ENCODE peak calls at places on chromosomes 16 and 17, in nine cellular contexts. F, D, I, K, U, H, A, Z and O are unnamed samples.

GRCh38 chr17:65155622-65156021 is 18.5 kb downstream of the RGS9 start:
- DNase-seq in F (peak), D (no peak), I (no peak), K (no peak), U (no peak), H (no peak), A (no peak), Z (no peak), O (no peak)

GRCh38 chr17:76700627-76701470 is 9.9 kb downstream of the MXRA7 start:
- DNase-seq in F (no peak), D (peak), I (no peak), K (no peak), U (peak), H (peak), A (no peak), Z (peak), O (no peak)

GRCh38 chr17:77285594-77286390 is 145.0 kb downstream of the SEC14L1 start:
- DNase-seq in F (no peak), D (peak), I (peak), K (peak), U (peak), H (peak), A (no peak), Z (peak), O (peak)

GRCh38 chr17:76542566-76542971 is 2.7 kb downstream of the PRCD start:
- DNase-seq in F (no peak), D (no peak), I (no peak), K (peak), U (no peak), H (no peak), A (no peak), Z (no peak), O (peak)

GRCh38 chr17:53168413-53168812 is 654.3 kb upstream of the KIF2B start:
- DNase-seq in F (no peak), D (no peak), I (no peak), K (no peak), U (no peak), H (no peak), A (no peak), Z (no peak), O (no peak)

GRCh38 chr17:12386240-12386639 is 279.4 kb upstream of the MYOCD start:
- DNase-seq in F (no peak), D (no peak), I (no peak), K (no peak), U (no peak), H (no peak), A (peak), Z (no peak), O (no peak)

GRCh38 chr16:83227336-83227735 is 580.4 kb upstream of the HSBP1 start:
- DNase-seq in F (no peak), D (no peak), I (no peak), K (no peak), U (no peak), H (no peak), A (peak), Z (no peak), O (no peak)

GRCh38 chr17:81387235-81388060 is 7.8 kb upstream of the BAHCC1 start:
- DNase-seq in F (no peak), D (peak), I (no peak), K (no peak), U (peak), H (no peak), A (peak), Z (peak), O (peak)

GRCh38 chr17:13140750-13141149 is 122.9 kb upstream of the ELAC2 start:
- DNase-seq in F (no peak), D (no peak), I (no peak), K (no peak), U (no peak), H (no peak), A (no peak), Z (peak), O (no peak)

GRCh38 chr17:58960068-58960467 is 146.6 kb downstream of the TRIM37 start:
- DNase-seq in F (peak), D (no peak), I (no peak), K (no peak), U (no peak), H (peak), A (peak), Z (peak), O (no peak)

GRCh38 chr16:1906052-1906845 is 12.0 kb downstream of the HS3ST6 start:
- DNase-seq in F (no peak), D (no peak), I (no peak), K (no peak), U (no peak), H (no peak), A (no peak), Z (no peak), O (no peak)

GRCh38 chr17:59451706-59452105 is 113.7 kb upstream of the DHX40 start:
- DNase-seq in F (no peak), D (no peak), I (no peak), K (no peak), U (no peak), H (no peak), A (no peak), Z (peak), O (no peak)

GRCh38 chr17:49360796-49361128 is 1.3 kb downstream of the ZNF652 start:
- DNase-seq in F (no peak), D (no peak), I (peak), K (peak), U (no peak), H (no peak), A (no peak), Z (peak), O (no peak)

GRCh38 chr17:77723909-77724875 is 234.3 kb upstream of the TNRC6C start:
- DNase-seq in F (no peak), D (no peak), I (no peak), K (no peak), U (no peak), H (no peak), A (no peak), Z (no peak), O (no peak)

GRCh38 chr17:38712593-38712992 is 7.5 kb downstream of the MLLT6 start:
- DNase-seq in F (no peak), D (no peak), I (no peak), K (no peak), U (no peak), H (no peak), A (no peak), Z (no peak), O (no peak)

GRCh38 chr17:31008374-31009035 is 37.7 kb downstream of the RNF135 start:
- DNase-seq in F (peak), D (peak), I (peak), K (peak), U (peak), H (no peak), A (peak), Z (peak), O (peak)

GRCh38 chr17:57481901-57482300 is 225.6 kb downstream of the MSI2 start:
- DNase-seq in F (no peak), D (no peak), I (no peak), K (no peak), U (no peak), H (peak), A (peak), Z (peak), O (no peak)

GRCh38 chr17:1055751-1056645 is 59.1 kb downstream of the TIMM22 start:
- DNase-seq in F (peak), D (peak), I (no peak), K (peak), U (peak), H (peak), A (peak), Z (peak), O (no peak)

GRCh38 chr16:27806388-27806787 is 256.4 kb downstream of the KATNIP start:
- DNase-seq in F (no peak), D (no peak), I (no peak), K (no peak), U (no peak), H (no peak), A (no peak), Z (no peak), O (no peak)

GRCh38 chr16:50282010-50282538 is 15.7 kb downstream of the ADCY7 start:
- DNase-seq in F (peak), D (peak), I (peak), K (peak), U (peak), H (no peak), A (no peak), Z (no peak), O (peak)

GRCh38 chr16:55120408-55120807 is 189.7 kb downstream of the IRX5 start:
- DNase-seq in F (no peak), D (no peak), I (no peak), K (no peak), U (no peak), H (no peak), A (no peak), Z (peak), O (no peak)

GRCh38 chr17:42119301-42119700 is 1.9 kb downstream of the KAT2A start:
- DNase-seq in F (no peak), D (no peak), I (no peak), K (no peak), U (no peak), H (no peak), A (no peak), Z (no peak), O (no peak)

GRCh38 chr17:42116705-42117396 is 4.3 kb downstream of the KAT2A start:
- DNase-seq in F (peak), D (peak), I (peak), K (peak), U (peak), H (peak), A (peak), Z (peak), O (peak)

GRCh38 chr17:42118126-42118510 is 3.0 kb downstream of the KAT2A start:
- DNase-seq in F (no peak), D (no peak), I (no peak), K (peak), U (no peak), H (no peak), A (no peak), Z (no peak), O (no peak)

GRCh38 chr17:42117397-42118125 is 3.6 kb downstream of the KAT2A start:
- DNase-seq in F (no peak), D (no peak), I (no peak), K (peak), U (no peak), H (no peak), A (no peak), Z (no peak), O (no peak)

GRCh38 chr17:42118545-42118944 is 2.6 kb downstream of the KAT2A start:
- DNase-seq in F (peak), D (no peak), I (no peak), K (no peak), U (no peak), H (no peak), A (peak), Z (no peak), O (no peak)
- TF ChIP-seq CTCF in F (peak), D (peak), I (peak), K (peak), U (no peak), H (peak), A (peak), Z (peak), O (peak)

GRCh38 chr16:22948603-22949368 is 134.8 kb downstream of the HS3ST2 start:
- DNase-seq in F (peak), D (peak), I (peak), K (peak), U (peak), H (peak), A (peak), Z (peak), O (peak)
- H3K4me3 ChIP-seq in F (no peak), D (peak), I (peak), K (no peak), U (peak), H (no peak), A (no peak), Z (no peak), O (no peak)

GRCh38 chr16:24088011-24088410 is 168.1 kb upstream of the CACNG3 start:
- DNase-seq in F (no peak), D (no peak), I (no peak), K (no peak), U (no peak), H (no peak), A (no peak), Z (no peak), O (no peak)
- H3K27ac ChIP-seq in F (no peak), D (no peak), I (no peak), K (no peak), U (no peak), H (no peak), A (no peak), Z (no peak), O (no peak)

DNA sequence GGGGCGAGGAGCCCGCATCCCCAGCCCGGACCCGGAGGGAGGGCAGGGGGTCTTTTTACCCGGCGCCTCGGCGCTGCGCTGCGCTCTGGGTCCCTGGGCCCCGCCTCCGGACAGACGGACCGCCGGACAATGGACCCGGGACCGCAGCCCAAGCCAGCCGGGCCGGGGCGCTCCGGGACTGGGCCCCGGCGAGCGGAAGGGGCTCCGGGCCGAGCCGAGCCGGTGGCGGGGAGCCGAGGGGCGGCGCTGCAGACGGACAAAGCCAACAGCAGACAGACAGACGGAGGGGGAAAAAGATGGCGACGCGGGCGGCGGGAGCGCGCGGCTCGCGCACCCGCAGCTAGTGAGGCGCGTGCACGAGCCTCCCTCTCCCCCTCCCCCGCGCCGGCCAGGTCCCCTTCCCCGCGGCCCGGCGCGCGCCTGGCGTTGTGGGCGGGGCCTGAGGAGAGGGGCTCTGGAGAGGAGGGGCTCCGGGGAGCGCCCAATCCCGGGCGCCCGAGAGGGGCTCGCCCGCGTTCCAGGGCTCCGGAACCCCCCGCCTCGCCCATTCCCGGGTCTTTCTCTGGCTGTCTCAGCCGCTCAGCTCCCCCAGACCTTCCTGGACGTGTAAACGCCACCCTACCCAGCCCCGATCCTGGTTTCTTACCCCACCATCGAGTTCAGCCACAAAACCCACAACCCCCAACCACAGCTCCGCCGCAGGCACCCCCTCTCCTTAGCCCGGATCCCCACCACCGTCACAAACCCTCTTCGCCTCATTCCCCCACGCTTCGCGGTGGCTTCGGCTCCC is at the start of gene ZNF821:
- DNase-seq in F (peak), D (peak), I (peak), K (peak), U (peak), H (no peak), A (peak), Z (peak), O (peak)
- TF ChIP-seq CTCF in F (peak), D (peak), I (peak), K (no peak), U (no peak), H (no peak), A (no peak), Z (peak), O (no peak)